ENCODE peak calls at places on chromosomes 3 and 15, in ten cellular contexts. One of them, this sample, is unnamed.
A peak's percentile ranks its signal among the peaks of the same experiment; 100 is the strongest.

GRCh38 chr3:180433172-180433571 is 168.8 kb upstream of the TTC14 start:
- DNase-seq in left cardiac atrium: no peak
- DNase-seq in ELR: peak; percentile 96
- DNase-seq in Panc1: no peak
- DNase-seq in A549: no peak
- DNase-seq in M059J: peak; percentile 73
- DNase-seq in nucleus accumbens: no peak
- DNase-seq in activated gamma-delta T cell treated with Interleukin-2 at 50 U/mL for 16 hours: no peak
- DNase-seq in Jurkat, Clone E6-1: no peak
- DNase-seq in HS-27A: no peak
- DNase-seq in this sample: no peak

GRCh38 chr3:169813757-169814517 is 1.2 kb upstream of the LRRC34 start:
- DNase-seq in left cardiac atrium: no peak
- DNase-seq in ELR: peak; percentile 41
- DNase-seq in Panc1: no peak
- DNase-seq in A549: peak; percentile 42
- DNase-seq in M059J: peak; percentile 77
- DNase-seq in nucleus accumbens: no peak
- DNase-seq in activated gamma-delta T cell treated with Interleukin-2 at 50 U/mL for 16 hours: peak; percentile 71
- DNase-seq in Jurkat, Clone E6-1: peak; percentile 89
- DNase-seq in HS-27A: no peak
- DNase-seq in this sample: no peak

GRCh38 chr15:89171136-89172072 is 50.0 kb downstream of the RLBP1 start:
- DNase-seq in left cardiac atrium: no peak
- DNase-seq in ELR: peak; percentile 64
- DNase-seq in Panc1: peak; percentile 12
- DNase-seq in A549: peak; percentile 74
- DNase-seq in M059J: peak; percentile 47
- DNase-seq in nucleus accumbens: no peak
- DNase-seq in activated gamma-delta T cell treated with Interleukin-2 at 50 U/mL for 16 hours: peak; percentile 18
- DNase-seq in Jurkat, Clone E6-1: peak; percentile 14
- DNase-seq in HS-27A: no peak
- DNase-seq in this sample: peak; percentile 26

GRCh38 chr3:127158614-127159221 is 34.2 kb upstream of the PRR23E start:
- DNase-seq in left cardiac atrium: no peak
- DNase-seq in ELR: peak; percentile 17
- DNase-seq in Panc1: no peak
- DNase-seq in A549: peak; percentile 6
- DNase-seq in M059J: peak; percentile 25
- DNase-seq in nucleus accumbens: no peak
- DNase-seq in activated gamma-delta T cell treated with Interleukin-2 at 50 U/mL for 16 hours: no peak
- DNase-seq in Jurkat, Clone E6-1: no peak
- DNase-seq in HS-27A: no peak
- DNase-seq in this sample: no peak

GRCh38 chr15:86236721-86237121 is 157.1 kb downstream of the AGBL1 start:
- DNase-seq in left cardiac atrium: no peak
- DNase-seq in ELR: no peak
- DNase-seq in Panc1: no peak
- DNase-seq in A549: no peak
- DNase-seq in M059J: no peak
- DNase-seq in nucleus accumbens: no peak
- DNase-seq in activated gamma-delta T cell treated with Interleukin-2 at 50 U/mL for 16 hours: no peak
- DNase-seq in Jurkat, Clone E6-1: no peak
- DNase-seq in HS-27A: no peak
- DNase-seq in this sample: no peak

GRCh38 chr15:66835558-66835878 is 133.5 kb downstream of the SMAD6 start:
- DNase-seq in left cardiac atrium: no peak
- DNase-seq in ELR: no peak
- DNase-seq in Panc1: no peak
- DNase-seq in A549: no peak
- DNase-seq in M059J: no peak
- DNase-seq in nucleus accumbens: no peak
- DNase-seq in activated gamma-delta T cell treated with Interleukin-2 at 50 U/mL for 16 hours: no peak
- DNase-seq in Jurkat, Clone E6-1: no peak
- DNase-seq in HS-27A: no peak
- DNase-seq in this sample: no peak

GRCh38 chr3:30222436-30222835 is 384.0 kb upstream of the TGFBR2 start:
- DNase-seq in left cardiac atrium: no peak
- DNase-seq in ELR: peak; percentile 30
- DNase-seq in Panc1: no peak
- DNase-seq in A549: no peak
- DNase-seq in M059J: no peak
- DNase-seq in nucleus accumbens: no peak
- DNase-seq in activated gamma-delta T cell treated with Interleukin-2 at 50 U/mL for 16 hours: no peak
- DNase-seq in Jurkat, Clone E6-1: no peak
- DNase-seq in HS-27A: no peak
- DNase-seq in this sample: no peak

GRCh38 chr3:194826594-194826993 is 140.9 kb downstream of the FAM43A start:
- DNase-seq in left cardiac atrium: no peak
- DNase-seq in ELR: no peak
- DNase-seq in Panc1: no peak
- DNase-seq in A549: no peak
- DNase-seq in M059J: no peak
- DNase-seq in nucleus accumbens: no peak
- DNase-seq in activated gamma-delta T cell treated with Interleukin-2 at 50 U/mL for 16 hours: no peak
- DNase-seq in Jurkat, Clone E6-1: no peak
- DNase-seq in HS-27A: no peak
- DNase-seq in this sample: no peak

GRCh38 chr3:179735321-179735720 is 82.5 kb downstream of the USP13 start:
- DNase-seq in left cardiac atrium: no peak
- DNase-seq in ELR: no peak
- DNase-seq in Panc1: no peak
- DNase-seq in A549: no peak
- DNase-seq in M059J: no peak
- DNase-seq in nucleus accumbens: no peak
- DNase-seq in activated gamma-delta T cell treated with Interleukin-2 at 50 U/mL for 16 hours: no peak
- DNase-seq in Jurkat, Clone E6-1: no peak
- DNase-seq in HS-27A: no peak
- DNase-seq in this sample: no peak

GRCh38 chr15:95284933-95285401 is 1045.5 kb upstream of the NR2F2 start:
- DNase-seq in left cardiac atrium: no peak
- DNase-seq in ELR: no peak
- DNase-seq in Panc1: no peak
- DNase-seq in A549: no peak
- DNase-seq in M059J: no peak
- DNase-seq in nucleus accumbens: no peak
- DNase-seq in activated gamma-delta T cell treated with Interleukin-2 at 50 U/mL for 16 hours: no peak
- DNase-seq in Jurkat, Clone E6-1: peak; percentile 93
- DNase-seq in HS-27A: no peak
- DNase-seq in this sample: no peak

GRCh38 chr15:32718822-32719716 is 1.3 kb downstream of the GREM1 start:
- DNase-seq in left cardiac atrium: no peak
- DNase-seq in ELR: peak; percentile 70
- DNase-seq in Panc1: no peak
- DNase-seq in A549: peak; percentile 21
- DNase-seq in M059J: peak; percentile 23
- DNase-seq in nucleus accumbens: no peak
- DNase-seq in activated gamma-delta T cell treated with Interleukin-2 at 50 U/mL for 16 hours: no peak
- DNase-seq in Jurkat, Clone E6-1: no peak
- DNase-seq in HS-27A: no peak
- DNase-seq in this sample: peak; percentile 19

GRCh38 chr15:82832601-82833209 is 23.3 kb downstream of the WHAMM start:
- DNase-seq in left cardiac atrium: no peak
- DNase-seq in ELR: peak; percentile 95
- DNase-seq in Panc1: peak; percentile 71
- DNase-seq in A549: peak; percentile 56
- DNase-seq in M059J: peak; percentile 95
- DNase-seq in nucleus accumbens: no peak
- DNase-seq in activated gamma-delta T cell treated with Interleukin-2 at 50 U/mL for 16 hours: no peak
- DNase-seq in Jurkat, Clone E6-1: peak; percentile 87
- DNase-seq in HS-27A: peak; percentile 87
- DNase-seq in this sample: no peak

GRCh38 chr3:167976880-167977498 is 118.7 kb downstream of the GOLIM4 start:
- DNase-seq in left cardiac atrium: no peak
- DNase-seq in ELR: peak; percentile 3
- DNase-seq in Panc1: no peak
- DNase-seq in A549: no peak
- DNase-seq in M059J: no peak
- DNase-seq in nucleus accumbens: no peak
- DNase-seq in activated gamma-delta T cell treated with Interleukin-2 at 50 U/mL for 16 hours: no peak
- DNase-seq in Jurkat, Clone E6-1: no peak
- DNase-seq in HS-27A: no peak
- DNase-seq in this sample: no peak

GRCh38 chr3:37627951-37628620 is 233.6 kb upstream of the CTDSPL start:
- DNase-seq in left cardiac atrium: no peak
- DNase-seq in ELR: no peak
- DNase-seq in Panc1: no peak
- DNase-seq in A549: no peak
- DNase-seq in M059J: no peak
- DNase-seq in nucleus accumbens: no peak
- DNase-seq in activated gamma-delta T cell treated with Interleukin-2 at 50 U/mL for 16 hours: no peak
- DNase-seq in Jurkat, Clone E6-1: no peak
- DNase-seq in HS-27A: no peak
- DNase-seq in this sample: no peak

GRCh38 chr3:32374788-32375595 is 16.7 kb upstream of the CMTM7 start:
- DNase-seq in left cardiac atrium: peak; percentile 32
- DNase-seq in ELR: peak; percentile 75
- DNase-seq in Panc1: peak; percentile 42
- DNase-seq in A549: peak; percentile 71
- DNase-seq in M059J: peak; percentile 66
- DNase-seq in nucleus accumbens: no peak
- DNase-seq in activated gamma-delta T cell treated with Interleukin-2 at 50 U/mL for 16 hours: peak; percentile 75
- DNase-seq in Jurkat, Clone E6-1: peak; percentile 79
- DNase-seq in HS-27A: peak; percentile 50
- DNase-seq in this sample: peak; percentile 28